ENCODE peak calls at places on chromosomes 12 and 14, in eight cellular contexts. One of them, this sample, is unnamed.

GRCh38 chr12:64181504-64182291 is 40.4 kb downstream of the KICS2 start:
- DNase-seq in nephron progenitor cell: peak; percentile 6
- DNase-seq in MM.1S: no peak
- DNase-seq in ELR: peak; percentile 99
- DNase-seq in iris pigment epithelial cell: peak; percentile 97
- DNase-seq in activated T-cell treated with anti-CD3 and anti-CD28 coated beads for 1 hour: no peak
- DNase-seq in EH: peak; percentile 98
- DNase-seq in neural crest cell: peak; percentile 8
- DNase-seq in this sample: no peak

GRCh38 chr14:94284221-94284620 is 8.8 kb downstream of the SERPINA10 start:
- DNase-seq in nephron progenitor cell: no peak
- DNase-seq in MM.1S: no peak
- DNase-seq in ELR: no peak
- DNase-seq in iris pigment epithelial cell: no peak
- DNase-seq in activated T-cell treated with anti-CD3 and anti-CD28 coated beads for 1 hour: no peak
- DNase-seq in EH: no peak
- DNase-seq in neural crest cell: no peak
- DNase-seq in this sample: no peak

GRCh38 chr12:67358686-67359374 is 89.7 kb downstream of the CAND1 start:
- DNase-seq in nephron progenitor cell: no peak
- DNase-seq in MM.1S: no peak
- DNase-seq in ELR: peak; percentile 8
- DNase-seq in iris pigment epithelial cell: peak; percentile 71
- DNase-seq in activated T-cell treated with anti-CD3 and anti-CD28 coated beads for 1 hour: no peak
- DNase-seq in EH: peak; percentile 98
- DNase-seq in neural crest cell: no peak
- DNase-seq in this sample: no peak

GRCh38 chr12:92065018-92065499 is 80.6 kb downstream of the BTG1 start:
- DNase-seq in nephron progenitor cell: no peak
- DNase-seq in MM.1S: peak; percentile 46
- DNase-seq in ELR: no peak
- DNase-seq in iris pigment epithelial cell: peak; percentile 55
- DNase-seq in activated T-cell treated with anti-CD3 and anti-CD28 coated beads for 1 hour: no peak
- DNase-seq in EH: no peak
- DNase-seq in neural crest cell: no peak
- DNase-seq in this sample: no peak

GRCh38 chr14:91284791-91285548 is 40.5 kb upstream of the GPR68 start:
- DNase-seq in nephron progenitor cell: no peak
- DNase-seq in MM.1S: no peak
- DNase-seq in ELR: peak; percentile 33
- DNase-seq in iris pigment epithelial cell: no peak
- DNase-seq in activated T-cell treated with anti-CD3 and anti-CD28 coated beads for 1 hour: no peak
- DNase-seq in EH: peak; percentile 71
- DNase-seq in neural crest cell: no peak
- DNase-seq in this sample: no peak

GRCh38 chr12:64793610-64794009 is 30.8 kb upstream of the TBC1D30 start:
- DNase-seq in nephron progenitor cell: no peak
- DNase-seq in MM.1S: no peak
- DNase-seq in ELR: no peak
- DNase-seq in iris pigment epithelial cell: no peak
- DNase-seq in activated T-cell treated with anti-CD3 and anti-CD28 coated beads for 1 hour: no peak
- DNase-seq in EH: no peak
- DNase-seq in neural crest cell: no peak
- DNase-seq in this sample: no peak

GRCh38 chr12:11812558-11813421 is 163.3 kb downstream of the ETV6 start:
- DNase-seq in nephron progenitor cell: peak; percentile 44
- DNase-seq in MM.1S: peak; percentile 83
- DNase-seq in ELR: no peak
- DNase-seq in iris pigment epithelial cell: peak; percentile 53
- DNase-seq in activated T-cell treated with anti-CD3 and anti-CD28 coated beads for 1 hour: no peak
- DNase-seq in EH: peak; percentile 31
- DNase-seq in neural crest cell: peak; percentile 46
- DNase-seq in this sample: peak; percentile 35

GRCh38 chr14:24630872-24631477 is 3.0 kb downstream of the GZMB start:
- DNase-seq in nephron progenitor cell: no peak
- DNase-seq in MM.1S: no peak
- DNase-seq in ELR: no peak
- DNase-seq in iris pigment epithelial cell: peak; percentile 7
- DNase-seq in activated T-cell treated with anti-CD3 and anti-CD28 coated beads for 1 hour: no peak
- DNase-seq in EH: peak; percentile 6
- DNase-seq in neural crest cell: no peak
- DNase-seq in this sample: no peak

GRCh38 chr12:127231366-127231765 is 1035.6 kb upstream of the TMEM132C start:
- DNase-seq in nephron progenitor cell: no peak
- DNase-seq in MM.1S: no peak
- DNase-seq in ELR: no peak
- DNase-seq in iris pigment epithelial cell: no peak
- DNase-seq in activated T-cell treated with anti-CD3 and anti-CD28 coated beads for 1 hour: no peak
- DNase-seq in EH: peak; percentile 33
- DNase-seq in neural crest cell: no peak
- DNase-seq in this sample: no peak

GRCh38 chr12:54355104-54355815 is 9.0 kb downstream of the GPR84 start:
- DNase-seq in nephron progenitor cell: peak; percentile 64
- DNase-seq in MM.1S: no peak
- DNase-seq in ELR: peak; percentile 25
- DNase-seq in iris pigment epithelial cell: no peak
- DNase-seq in activated T-cell treated with anti-CD3 and anti-CD28 coated beads for 1 hour: no peak
- DNase-seq in EH: no peak
- DNase-seq in neural crest cell: peak; percentile 61
- DNase-seq in this sample: no peak

GRCh38 chr14:93034671-93034994 is 81.1 kb downstream of the ITPK1 start:
- DNase-seq in nephron progenitor cell: no peak
- DNase-seq in MM.1S: no peak
- DNase-seq in ELR: no peak
- DNase-seq in iris pigment epithelial cell: no peak
- DNase-seq in activated T-cell treated with anti-CD3 and anti-CD28 coated beads for 1 hour: no peak
- DNase-seq in EH: no peak
- DNase-seq in neural crest cell: no peak
- DNase-seq in this sample: no peak

GRCh38 chr12:10497602-10498001 is 8.1 kb upstream of the EIF2S3B start:
- DNase-seq in nephron progenitor cell: no peak
- DNase-seq in MM.1S: no peak
- DNase-seq in ELR: no peak
- DNase-seq in iris pigment epithelial cell: peak; percentile 67
- DNase-seq in activated T-cell treated with anti-CD3 and anti-CD28 coated beads for 1 hour: peak; percentile 27
- DNase-seq in EH: no peak
- DNase-seq in neural crest cell: no peak
- DNase-seq in this sample: no peak

GRCh38 chr14:40599726-40600125 is 1007.0 kb upstream of the LRFN5 start:
- DNase-seq in nephron progenitor cell: no peak
- DNase-seq in MM.1S: no peak
- DNase-seq in ELR: no peak
- DNase-seq in iris pigment epithelial cell: peak; percentile 12
- DNase-seq in activated T-cell treated with anti-CD3 and anti-CD28 coated beads for 1 hour: no peak
- DNase-seq in EH: no peak
- DNase-seq in neural crest cell: no peak
- DNase-seq in this sample: no peak

GRCh38 chr14:89425931-89426330 is 8.9 kb upstream of the FOXN3 start:
- DNase-seq in nephron progenitor cell: no peak
- DNase-seq in MM.1S: no peak
- DNase-seq in ELR: peak; percentile 96
- DNase-seq in iris pigment epithelial cell: peak; percentile 98
- DNase-seq in activated T-cell treated with anti-CD3 and anti-CD28 coated beads for 1 hour: no peak
- DNase-seq in EH: peak; percentile 99
- DNase-seq in neural crest cell: no peak
- DNase-seq in this sample: no peak

GRCh38 chr14:49861923-49862673 is 9.5 kb upstream of the NEMF start:
- DNase-seq in nephron progenitor cell: peak; percentile 83
- DNase-seq in MM.1S: peak; percentile 57
- DNase-seq in ELR: peak; percentile 83
- DNase-seq in iris pigment epithelial cell: peak; percentile 85
- DNase-seq in activated T-cell treated with anti-CD3 and anti-CD28 coated beads for 1 hour: peak; percentile 80
- DNase-seq in EH: peak; percentile 88
- DNase-seq in neural crest cell: peak; percentile 86
- DNase-seq in this sample: peak; percentile 72

GRCh38 chr14:20455355-20456300 is 602 bp downstream of the APEX1 start:
- DNase-seq in nephron progenitor cell: no peak
- DNase-seq in MM.1S: no peak
- DNase-seq in ELR: peak; percentile 87
- DNase-seq in iris pigment epithelial cell: peak; percentile 95
- DNase-seq in activated T-cell treated with anti-CD3 and anti-CD28 coated beads for 1 hour: no peak
- DNase-seq in EH: peak; percentile 89
- DNase-seq in neural crest cell: no peak
- DNase-seq in this sample: peak; percentile 27

GRCh38 chr14:24165785-24166184 is 4.7 kb downstream of the IRF9 start:
- DNase-seq in nephron progenitor cell: no peak
- DNase-seq in MM.1S: no peak
- DNase-seq in ELR: no peak
- DNase-seq in iris pigment epithelial cell: no peak
- DNase-seq in activated T-cell treated with anti-CD3 and anti-CD28 coated beads for 1 hour: no peak
- DNase-seq in EH: no peak
- DNase-seq in neural crest cell: no peak
- DNase-seq in this sample: no peak

GRCh38 chr12:45944771-45945170 is 45.6 kb downstream of the SCAF11 start:
- DNase-seq in nephron progenitor cell: no peak
- DNase-seq in MM.1S: no peak
- DNase-seq in ELR: no peak
- DNase-seq in iris pigment epithelial cell: peak; percentile 79
- DNase-seq in activated T-cell treated with anti-CD3 and anti-CD28 coated beads for 1 hour: no peak
- DNase-seq in EH: no peak
- DNase-seq in neural crest cell: no peak
- DNase-seq in this sample: no peak

GRCh38 chr12:52252728-52253328 is 19.8 kb downstream of the KRT7 start:
- DNase-seq in nephron progenitor cell: no peak
- DNase-seq in MM.1S: no peak
- DNase-seq in ELR: no peak
- DNase-seq in iris pigment epithelial cell: no peak
- DNase-seq in activated T-cell treated with anti-CD3 and anti-CD28 coated beads for 1 hour: no peak
- DNase-seq in EH: no peak
- DNase-seq in neural crest cell: no peak
- DNase-seq in this sample: no peak

GRCh38 chr14:38210587-38211257 is 3.0 kb downstream of the SSTR1 start:
- DNase-seq in nephron progenitor cell: peak; percentile 50
- DNase-seq in MM.1S: no peak
- DNase-seq in ELR: peak; percentile 81
- DNase-seq in iris pigment epithelial cell: peak; percentile 64
- DNase-seq in activated T-cell treated with anti-CD3 and anti-CD28 coated beads for 1 hour: no peak
- DNase-seq in EH: peak; percentile 75
- DNase-seq in neural crest cell: no peak
- DNase-seq in this sample: peak; percentile 33

GRCh38 chr12:57085999-57086950 is 2.6 kb upstream of the NAB2 start:
- DNase-seq in nephron progenitor cell: peak; percentile 61
- DNase-seq in MM.1S: peak; percentile 53
- DNase-seq in ELR: peak; percentile 82
- DNase-seq in iris pigment epithelial cell: peak; percentile 76
- DNase-seq in activated T-cell treated with anti-CD3 and anti-CD28 coated beads for 1 hour: peak; percentile 39
- DNase-seq in EH: peak; percentile 81
- DNase-seq in neural crest cell: no peak
- DNase-seq in this sample: no peak

GRCh38 chr12:67910360-67911292 is 78.6 kb upstream of the IFNG-AS1 start:
- DNase-seq in nephron progenitor cell: no peak
- DNase-seq in MM.1S: no peak
- DNase-seq in ELR: peak; percentile 98
- DNase-seq in iris pigment epithelial cell: peak; percentile 93
- DNase-seq in activated T-cell treated with anti-CD3 and anti-CD28 coated beads for 1 hour: no peak
- DNase-seq in EH: peak; percentile 99
- DNase-seq in neural crest cell: no peak
- DNase-seq in this sample: no peak

GRCh38 chr12:109743076-109743910 is 29.7 kb downstream of the FAM222A start:
- DNase-seq in nephron progenitor cell: peak; percentile 7
- DNase-seq in MM.1S: no peak
- DNase-seq in ELR: no peak
- DNase-seq in iris pigment epithelial cell: no peak
- DNase-seq in activated T-cell treated with anti-CD3 and anti-CD28 coated beads for 1 hour: no peak
- DNase-seq in EH: no peak
- DNase-seq in neural crest cell: no peak
- DNase-seq in this sample: no peak

GRCh38 chr12:93181396-93181965 is 196.2 kb upstream of the NUDT4 start:
- DNase-seq in nephron progenitor cell: no peak
- DNase-seq in MM.1S: no peak
- DNase-seq in ELR: no peak
- DNase-seq in iris pigment epithelial cell: no peak
- DNase-seq in activated T-cell treated with anti-CD3 and anti-CD28 coated beads for 1 hour: no peak
- DNase-seq in EH: no peak
- DNase-seq in neural crest cell: no peak
- DNase-seq in this sample: no peak

GRCh38 chr14:83071888-83072501 is 1538.3 kb upstream of the SEL1L start:
- DNase-seq in nephron progenitor cell: no peak
- DNase-seq in MM.1S: peak; percentile 51
- DNase-seq in ELR: peak; percentile 20
- DNase-seq in iris pigment epithelial cell: peak; percentile 1
- DNase-seq in activated T-cell treated with anti-CD3 and anti-CD28 coated beads for 1 hour: no peak
- DNase-seq in EH: no peak
- DNase-seq in neural crest cell: no peak
- DNase-seq in this sample: no peak

GRCh38 chr12:71840226-71840847 is 778 bp downstream of the TBC1D15 start:
- DNase-seq in nephron progenitor cell: no peak
- DNase-seq in MM.1S: no peak
- DNase-seq in ELR: peak; percentile 94
- DNase-seq in iris pigment epithelial cell: peak; percentile 83
- DNase-seq in activated T-cell treated with anti-CD3 and anti-CD28 coated beads for 1 hour: no peak
- DNase-seq in EH: peak; percentile 68
- DNase-seq in neural crest cell: no peak
- DNase-seq in this sample: no peak

GRCh38 chr12:14193623-14194022 is 171.9 kb upstream of the ATF7IP start:
- DNase-seq in nephron progenitor cell: no peak
- DNase-seq in MM.1S: no peak
- DNase-seq in ELR: no peak
- DNase-seq in iris pigment epithelial cell: no peak
- DNase-seq in activated T-cell treated with anti-CD3 and anti-CD28 coated beads for 1 hour: no peak
- DNase-seq in EH: no peak
- DNase-seq in neural crest cell: no peak
- DNase-seq in this sample: no peak

GRCh38 chr12:107884769-107885694 is 110.5 kb downstream of the ASCL4 start:
- DNase-seq in nephron progenitor cell: peak; percentile 60
- DNase-seq in MM.1S: peak; percentile 63
- DNase-seq in ELR: peak; percentile 67
- DNase-seq in iris pigment epithelial cell: peak; percentile 59
- DNase-seq in activated T-cell treated with anti-CD3 and anti-CD28 coated beads for 1 hour: no peak
- DNase-seq in EH: peak; percentile 62
- DNase-seq in neural crest cell: peak; percentile 59
- DNase-seq in this sample: peak; percentile 41

GRCh38 chr14:23319746-23320583 is 1.3 kb upstream of the PABPN1 start:
- DNase-seq in nephron progenitor cell: no peak
- DNase-seq in MM.1S: no peak
- DNase-seq in ELR: no peak
- DNase-seq in iris pigment epithelial cell: no peak
- DNase-seq in activated T-cell treated with anti-CD3 and anti-CD28 coated beads for 1 hour: no peak
- DNase-seq in EH: no peak
- DNase-seq in neural crest cell: no peak
- DNase-seq in this sample: no peak

GRCh38 chr12:3491938-3492867 is 1.2 kb downstream of the PRMT8 start:
- DNase-seq in nephron progenitor cell: peak; percentile 95
- DNase-seq in MM.1S: peak; percentile 42
- DNase-seq in ELR: peak; percentile 58
- DNase-seq in iris pigment epithelial cell: peak; percentile 56
- DNase-seq in activated T-cell treated with anti-CD3 and anti-CD28 coated beads for 1 hour: peak; percentile 16
- DNase-seq in EH: peak; percentile 60
- DNase-seq in neural crest cell: peak; percentile 75
- DNase-seq in this sample: peak; percentile 92

GRCh38 chr14:103488071-103488470 is 34.6 kb downstream of the CKB start:
- DNase-seq in nephron progenitor cell: no peak
- DNase-seq in MM.1S: no peak
- DNase-seq in ELR: no peak
- DNase-seq in iris pigment epithelial cell: no peak
- DNase-seq in activated T-cell treated with anti-CD3 and anti-CD28 coated beads for 1 hour: no peak
- DNase-seq in EH: no peak
- DNase-seq in neural crest cell: no peak
- DNase-seq in this sample: no peak

GRCh38 chr12:93624595-93625294 is 52.3 kb downstream of the SOCS2 start:
- DNase-seq in nephron progenitor cell: no peak
- DNase-seq in MM.1S: peak; percentile 41
- DNase-seq in ELR: peak; percentile 99
- DNase-seq in iris pigment epithelial cell: peak; percentile 97
- DNase-seq in activated T-cell treated with anti-CD3 and anti-CD28 coated beads for 1 hour: no peak
- DNase-seq in EH: peak; percentile 99
- DNase-seq in neural crest cell: no peak
- DNase-seq in this sample: no peak

GRCh38 chr12:125312471-125312870 is 247.2 kb downstream of the AACS start:
- DNase-seq in nephron progenitor cell: no peak
- DNase-seq in MM.1S: no peak
- DNase-seq in ELR: no peak
- DNase-seq in iris pigment epithelial cell: no peak
- DNase-seq in activated T-cell treated with anti-CD3 and anti-CD28 coated beads for 1 hour: no peak
- DNase-seq in EH: no peak
- DNase-seq in neural crest cell: no peak
- DNase-seq in this sample: no peak

GRCh38 chr14:105026033-105026785 is 5.3 kb upstream of the CDCA4 start:
- DNase-seq in nephron progenitor cell: no peak
- DNase-seq in MM.1S: no peak
- DNase-seq in ELR: peak; percentile 98
- DNase-seq in iris pigment epithelial cell: peak; percentile 93
- DNase-seq in activated T-cell treated with anti-CD3 and anti-CD28 coated beads for 1 hour: no peak
- DNase-seq in EH: peak; percentile 76
- DNase-seq in neural crest cell: no peak
- DNase-seq in this sample: no peak

This sample was measured in progenitor cell of endocrine pancreas.